ENCODE peak calls at places on chromosomes 5 and 9, in nine cellular contexts. M, L, T, B, W, Z, V, C and G are unnamed samples.

GRCh38 chr9:134698587-134699342 is 57.2 kb downstream of the COL5A1 start:
- DNase-seq in L (peak; percentile 67), W (peak; percentile 89), B (peak; percentile 39), V (peak; percentile 77), C (peak; percentile 59), T (peak; percentile 69), Z (peak; percentile 71), M (peak; percentile 81), G (peak; percentile 63)

GRCh38 chr9:111711548-111711947 is 50.1 kb downstream of the GNG10 start:
- DNase-seq in C (no peak), V (no peak), M (no peak), B (no peak), W (no peak), Z (no peak), L (no peak), T (no peak), G (no peak)

GRCh38 chr5:139414601-139415121 is 10.8 kb upstream of the SPATA24 start:
- DNase-seq in V (no peak), C (no peak), B (no peak), W (no peak), M (no peak), Z (no peak), L (no peak), T (no peak), G (no peak)

GRCh38 chr5:97838214-97838613 is 655.2 kb upstream of the RIOK2 start:
- DNase-seq in Z (no peak), B (peak; percentile 48), T (no peak), C (no peak), V (no peak), M (no peak), L (no peak), W (no peak), G (peak; percentile 70)

GRCh38 chr5:8491254-8491653 is 622.3 kb downstream of the MTRR start:
- DNase-seq in V (no peak), T (no peak), W (no peak), B (no peak), Z (no peak), M (no peak), C (no peak), L (no peak), G (no peak)

GRCh38 chr5:79301046-79301712 is 65.2 kb downstream of the JMY start:
- DNase-seq in W (no peak), L (no peak), M (no peak), T (no peak), C (no peak), Z (no peak), B (peak; percentile 42), V (no peak), G (no peak)

GRCh38 chr5:156375895-156376495 is 49.0 kb downstream of the SGCD start:
- DNase-seq in L (no peak), B (no peak), V (no peak), C (no peak), T (no peak), W (no peak), M (no peak), Z (no peak), G (no peak)

GRCh38 chr5:66960373-66961137 is 236.0 kb downstream of the CD180 start:
- DNase-seq in M (no peak), V (no peak), B (no peak), Z (no peak), L (no peak), W (no peak), C (no peak), T (no peak), G (no peak)

GRCh38 chr9:17580119-17580518 is 1.3 kb downstream of the SH3GL2 start:
- DNase-seq in W (no peak), L (no peak), M (no peak), Z (no peak), C (no peak), V (no peak), B (no peak), T (no peak), G (no peak)

GRCh38 chr9:17578577-17578910 is 322 bp upstream of the SH3GL2 start:
- DNase-seq in Z (no peak), T (no peak), V (no peak), B (no peak), C (no peak), M (no peak), W (no peak), L (no peak), G (no peak)

GRCh38 chr9:17574342-17574741 is 4.5 kb upstream of the SH3GL2 start:
- DNase-seq in M (no peak), Z (no peak), C (no peak), B (no peak), T (no peak), W (no peak), V (no peak), L (no peak), G (no peak)

DNA sequence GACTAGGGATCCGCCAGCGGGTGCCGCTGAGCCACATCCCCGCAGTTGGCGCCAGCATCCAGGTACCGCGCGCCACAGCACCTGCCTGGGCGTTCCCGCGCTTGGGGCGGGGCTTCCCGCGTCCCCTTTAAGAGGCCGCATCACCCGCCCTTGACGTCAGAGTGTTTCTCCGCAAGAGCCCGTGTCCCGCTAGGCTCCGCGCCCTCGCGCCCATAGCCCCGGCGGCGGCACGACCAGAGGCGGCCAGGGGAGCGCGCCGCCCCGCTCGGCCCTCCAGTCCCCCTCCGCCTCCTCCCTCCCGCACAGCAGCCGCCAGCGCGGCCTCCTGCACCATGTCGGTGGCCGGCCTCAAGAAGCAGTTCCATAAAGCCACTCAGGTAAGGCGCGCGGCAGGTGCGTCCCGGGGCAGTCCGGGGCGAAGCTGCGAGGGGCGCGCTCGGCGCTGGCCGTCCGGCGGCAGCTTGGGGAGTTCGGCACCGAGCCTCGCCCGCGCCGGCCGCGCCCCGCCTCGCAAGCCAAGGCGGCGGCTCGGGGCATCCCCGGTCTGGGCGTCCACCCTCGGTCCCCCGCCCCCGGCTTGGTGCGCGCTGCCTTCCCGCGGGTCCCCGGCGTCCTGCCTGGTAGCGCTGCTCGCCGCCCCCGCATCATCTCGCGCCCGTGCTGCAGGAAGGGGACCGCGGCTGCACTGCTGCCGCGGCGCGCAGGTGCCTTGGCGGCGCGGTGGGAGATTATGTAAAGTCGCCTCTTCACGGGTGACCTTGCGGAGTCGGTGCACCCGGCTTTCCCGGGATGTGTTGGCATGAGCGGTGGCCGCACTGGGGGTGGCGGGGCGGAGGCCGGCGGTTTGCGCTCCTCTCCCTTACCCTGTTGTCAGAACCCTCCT is at the start of gene SH3GL2:
- DNase-seq in Z (peak; percentile 48), L (peak; percentile 18), C (peak; percentile 39), V (peak; percentile 51), M (peak; percentile 15), T (no peak), W (no peak), B (no peak), G (no peak)
- H3K4me3 ChIP-seq in Z (peak within 1 kb of the TSS; percentile 22), L (peak within 1 kb of the TSS; percentile 42), C (peak within 1 kb of the TSS; percentile 55), V (peak within 1 kb of the TSS; percentile 25), M (peak within 1 kb of the TSS; percentile 55), T (peak within 1 kb of the TSS; percentile 45), W (peak within 1 kb of the TSS; percentile 63), B (no peak within 1 kb of the TSS), G (no peak within 1 kb of the TSS)

GRCh38 chr9:37582548-37583157 is 6.5 kb upstream of the FBXO10 start:
- DNase-seq in Z (no peak), C (no peak), W (no peak), T (no peak), L (no peak), V (no peak), M (peak; percentile 43), B (peak; percentile 42), G (peak; percentile 54)
- TF ChIP-seq POLR2A in Z (no peak), C (no peak), W (no peak), T (no peak), L (no peak), V (no peak), M (no peak), B (no peak), G (no peak)

DNA sequence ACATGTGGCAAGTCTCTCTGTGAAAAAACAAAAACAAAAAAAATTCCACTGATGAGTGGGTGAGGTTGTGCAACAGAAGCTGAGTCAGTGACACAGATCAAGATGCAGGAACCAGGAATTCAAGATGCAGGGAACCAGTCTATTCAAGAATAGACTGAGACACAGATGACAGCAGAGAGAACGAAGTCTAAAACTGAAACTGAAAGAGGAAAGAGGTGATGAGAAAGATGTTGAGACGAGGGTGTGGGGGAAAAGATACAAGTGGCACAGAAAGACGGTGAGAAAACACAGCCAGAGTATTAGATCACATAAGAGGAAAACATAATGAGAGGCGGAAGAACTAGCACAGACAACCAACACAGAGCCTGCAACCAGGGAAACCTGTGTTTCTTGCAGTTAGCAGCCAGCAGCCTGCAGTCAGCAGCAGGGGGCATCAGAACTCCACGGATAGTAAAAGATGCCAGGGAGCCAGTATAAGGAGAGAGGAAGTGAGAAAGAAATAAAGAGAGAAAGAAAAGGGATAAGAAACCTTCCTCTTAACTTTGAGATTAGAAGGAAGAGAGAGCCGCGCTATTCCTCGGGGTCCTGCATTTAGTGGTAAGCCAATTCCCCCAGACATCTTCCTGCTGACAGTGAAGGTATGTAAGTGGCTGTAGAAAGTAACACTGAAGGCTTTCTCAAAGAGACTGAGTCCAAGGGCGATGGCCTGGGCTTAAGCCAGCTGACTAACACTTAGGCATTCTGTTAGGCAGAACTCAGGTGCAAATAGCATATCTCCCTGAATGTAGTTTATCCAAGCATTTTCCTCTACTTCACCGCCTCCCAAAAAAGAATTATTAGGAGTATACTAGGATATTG is 79.0 kb downstream of the TLR4 start:
- DNase-seq in V (peak; percentile 70), C (peak; percentile 62), Z (peak; percentile 36), M (peak; percentile 25), T (peak; percentile 65), L (peak; percentile 39), W (peak; percentile 85), B (no peak), G (peak; percentile 75)
- H3K4me3 ChIP-seq in V (peak overlapping the region; percentile 46), C (peak overlapping the region; percentile 45), Z (no peak overlapping the region), M (peak overlapping the region; percentile 38), T (peak overlapping the region; percentile 40), L (peak overlapping the region; percentile 10), W (peak overlapping the region; percentile 65), B (no peak overlapping the region), G (peak overlapping the region; percentile 42)

GRCh38 chr9:70421272-70422180 is 7.1 kb upstream of the KLF9 start:
- DNase-seq in C (peak; percentile 55), V (no peak), T (no peak), L (peak; percentile 71), B (no peak), W (no peak), M (no peak), Z (peak; percentile 32), G (peak; percentile 17)

GRCh38 chr9:70422371-70423043 is 8.1 kb upstream of the KLF9 start:
- DNase-seq in B (no peak), W (no peak), Z (no peak), T (no peak), L (no peak), C (no peak), M (no peak), V (no peak), G (no peak)

GRCh38 chr9:70420267-70421019 is 6.0 kb upstream of the KLF9 start:
- DNase-seq in C (peak; percentile 96), B (peak; percentile 42), Z (peak; percentile 97), M (peak; percentile 59), W (peak; percentile 95), L (peak; percentile 97), T (peak; percentile 93), V (peak; percentile 96), G (peak; percentile 73)

GRCh38 chr9:70419546-70420266 is 5.2 kb upstream of the KLF9 start:
- DNase-seq in W (peak; percentile 99), B (peak; percentile 85), M (peak; percentile 90), V (peak; percentile 97), L (peak; percentile 99), Z (peak; percentile 97), T (peak; percentile 97), C (peak; percentile 96), G (peak; percentile 94)

DNA sequence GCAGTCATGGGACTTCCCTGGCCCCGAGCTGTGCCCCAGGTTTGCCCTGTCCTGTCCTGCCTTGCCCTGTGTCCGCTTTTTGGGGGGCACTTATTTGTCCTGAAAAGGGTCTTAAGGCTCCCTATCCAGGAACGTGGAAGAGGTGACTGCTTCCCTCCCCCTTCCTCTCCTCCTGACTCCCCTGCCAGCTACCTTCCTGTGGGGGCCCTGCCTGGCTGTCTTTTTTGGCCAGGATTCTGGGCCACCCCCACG is 6.5 kb upstream of the KLF9 start:
- DNase-seq in C (no peak), T (no peak), Z (no peak), B (no peak), V (no peak), W (no peak), L (no peak), M (no peak), G (no peak)
- TF ChIP-seq POLR2A in C (no peak), T (no peak), Z (no peak), B (no peak), V (no peak), W (no peak), L (peak; percentile 78), M (no peak), G (no peak)